ENCODE peak calls at places on chromosomes 2 and 18, in six cellular contexts. H is testis, P is AG10803, W is fibroblast of lung, X is pancreas, F is A549. O is an unnamed sample.
A peak's percentile ranks its signal among the peaks of the same experiment; 100 is the strongest.

GRCh38 chr2:233248999-233249398 is 2.5 kb upstream of the ATG16L1 start:
- DNase-seq in W (no peak), F (no peak), P (no peak), X (no peak), H (no peak), O (no peak)

GRCh38 chr2:20604957-20605381 is 45.9 kb downstream of the HS1BP3 start:
- DNase-seq in W (peak; percentile 92), F (no peak), P (peak; percentile 95), X (no peak), H (no peak), O (no peak)

GRCh38 chr2:105327690-105328089 is 1.8 kb downstream of the TGFBRAP1 start:
- DNase-seq in H (no peak), X (no peak), P (no peak), F (no peak), W (no peak), O (no peak)

GRCh38 chr2:119702918-119703401 is 24.0 kb downstream of the TMEM177 start:
- DNase-seq in W (peak; percentile 42), P (peak; percentile 43), X (peak; percentile 73), H (peak; percentile 73), F (peak; percentile 64), O (peak; percentile 75)

GRCh38 chr2:75844651-75845050 is 133.9 kb upstream of the GCFC2 start:
- DNase-seq in X (no peak), H (no peak), P (no peak), W (peak; percentile 68), F (no peak), O (no peak)

GRCh38 chr2:72980535-72981217 is 63.4 kb downstream of the EMX1 start:
- DNase-seq in W (peak; percentile 85), P (peak; percentile 54), F (no peak), H (no peak), X (no peak), O (no peak)

GRCh38 chr2:161102770-161103450 is 57.3 kb upstream of the TANK start:
- DNase-seq in F (no peak), X (no peak), W (peak; percentile 14), P (peak; percentile 31), H (no peak), O (no peak)

GRCh38 chr2:26685943-26686839 is 6.3 kb upstream of the KCNK3 start:
- DNase-seq in H (no peak), P (no peak), X (peak; percentile 58), W (no peak), F (no peak), O (no peak)

GRCh38 chr2:16031055-16031847 is 90.9 kb downstream of the MYCN start:
- DNase-seq in H (no peak), X (no peak), F (no peak), W (no peak), P (no peak), O (no peak)

GRCh38 chr2:143475131-143475784 is 346.0 kb downstream of the ARHGAP15 start:
- DNase-seq in P (peak; percentile 39), W (no peak), F (no peak), H (no peak), X (no peak), O (no peak)

GRCh38 chr2:39902103-39902502 is 123.0 kb upstream of the THUMPD2 start:
- DNase-seq in X (no peak), W (peak; percentile 78), P (peak; percentile 50), F (no peak), H (no peak), O (no peak)

GRCh38 chr18:9547767-9548166 is 66.6 kb downstream of the PPP4R1 start:
- DNase-seq in F (no peak), X (no peak), H (no peak), P (no peak), W (no peak), O (no peak)

GRCh38 chr2:109523536-109524361 is 90.0 kb downstream of the SEPTIN10 start:
- DNase-seq in P (no peak), W (no peak), X (no peak), F (no peak), H (no peak), O (no peak)

GRCh38 chr2:62248226-62248625 is 52.3 kb downstream of the B3GNT2 start:
- DNase-seq in H (no peak), P (no peak), F (no peak), W (no peak), X (no peak), O (no peak)

GRCh38 chr18:45046226-45046625 is 365.5 kb downstream of the SETBP1 start:
- DNase-seq in H (no peak), W (no peak), P (no peak), F (no peak), X (no peak), O (no peak)

GRCh38 chr18:62555135-62555534 is 32.3 kb downstream of the ZCCHC2 start:
- DNase-seq in H (no peak), X (no peak), W (peak; percentile 31), F (peak; percentile 6), P (no peak), O (no peak)

GRCh38 chr2:11056614-11057013 is 98.7 kb upstream of the SLC66A3 start:
- DNase-seq in W (peak; percentile 98), H (no peak), X (no peak), F (no peak), P (peak; percentile 94), O (no peak)

GRCh38 chr18:3620146-3621119 is 170.5 kb downstream of the TGIF1 start:
- DNase-seq in X (no peak), F (no peak), P (no peak), H (no peak), W (no peak), O (no peak)

GRCh38 chr2:57479994-57480393 is 566.6 kb upstream of the VRK2 start:
- DNase-seq in W (no peak), X (no peak), F (no peak), H (no peak), P (no peak), O (no peak)

GRCh38 chr18:41372266-41372665 is 582.8 kb upstream of the PIK3C3 start:
- DNase-seq in H (no peak), F (no peak), W (no peak), X (no peak), P (no peak), O (no peak)

GRCh38 chr2:31371691-31372090 is 42.9 kb downstream of the XDH start:
- DNase-seq in H (no peak), W (no peak), F (no peak), P (no peak), X (no peak), O (no peak)

GRCh38 chr2:40877734-40878288 is 425.9 kb upstream of the SLC8A1 start:
- DNase-seq in P (no peak), H (no peak), F (no peak), W (no peak), X (no peak), O (no peak)

GRCh38 chr2:84327645-84328249 is 131.3 kb downstream of the SUCLG1 start:
- DNase-seq in P (no peak), X (no peak), F (no peak), W (no peak), H (no peak), O (no peak)

DNA sequence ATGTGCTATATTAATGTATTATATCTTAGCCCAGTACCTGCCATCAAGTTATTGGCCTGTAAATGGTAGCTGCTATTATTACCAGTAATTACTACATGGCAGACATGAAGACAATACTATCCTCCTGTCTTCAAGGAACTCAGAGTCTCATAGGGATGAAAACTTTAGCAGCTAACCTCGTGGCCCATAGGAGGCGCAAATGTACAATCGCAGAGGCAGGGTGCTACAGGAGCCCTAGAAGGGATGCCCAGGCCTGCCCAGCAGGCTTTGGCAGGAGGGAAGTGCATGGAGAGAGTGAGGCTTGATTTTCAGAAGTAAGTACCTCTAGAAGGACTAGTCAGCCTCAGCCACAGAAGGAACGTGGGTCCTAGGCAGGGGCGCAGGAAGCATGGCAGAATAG is 44.7 kb upstream of the KIDINS220 start:
- DNase-seq in W (no peak), P (peak; percentile 20), F (no peak), X (no peak), H (no peak), O (no peak)
- TF ChIP-seq CTCF in W (peak; percentile 58), P (peak; percentile 38), F (peak; percentile 29), X (no peak), H (no peak), O (no peak)

GRCh38 chr2:63840081-63840784 is 1.5 kb upstream of the UGP2 start:
- DNase-seq in P (no peak), H (no peak), F (peak; percentile 30), W (no peak), X (no peak), O (peak; percentile 25)
- TF ChIP-seq CTCF in P (no peak), H (no peak), F (no peak), W (no peak), X (no peak), O (no peak)

GRCh38 chr18:58045265-58046086 is 1.4 kb downstream of the NEDD4L start:
- DNase-seq in H (peak; percentile 23), X (peak; percentile 85), P (no peak), F (no peak), W (peak; percentile 58), O (peak; percentile 58)
- TF ChIP-seq CTCF in H (no peak), X (no peak), P (no peak), F (no peak), W (no peak), O (no peak)

DNA sequence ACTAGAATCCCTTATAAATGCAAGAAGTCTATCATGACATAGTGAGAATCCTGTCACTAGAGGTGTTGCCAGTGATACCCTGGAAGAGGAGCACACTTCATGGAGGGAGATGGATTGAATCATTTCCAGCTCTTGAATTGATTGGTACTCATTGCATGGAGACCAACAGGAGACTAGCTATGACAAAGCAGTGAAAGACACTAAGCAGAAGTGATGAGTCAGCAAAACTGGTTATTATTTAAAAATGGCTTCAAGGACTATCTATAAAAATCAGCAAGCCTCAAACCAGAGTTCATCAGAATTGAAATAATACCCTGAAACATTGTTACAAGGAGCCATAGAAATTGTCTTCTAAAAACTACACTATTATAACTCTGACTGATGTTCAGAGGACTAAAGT is 200.3 kb downstream of the PDE11A start:
- DNase-seq in F (no peak), X (no peak), H (no peak), W (no peak), P (no peak), O (no peak)
- TF ChIP-seq CTCF in F (no peak), X (no peak), H (no peak), W (no peak), P (no peak), O (no peak)

GRCh38 chr2:120885749-120886148 is 150.1 kb downstream of the GLI2 start:
- DNase-seq in X (no peak), W (no peak), P (no peak), H (no peak), F (no peak), O (no peak)
- TF ChIP-seq CTCF in X (no peak), W (no peak), P (no peak), H (no peak), F (no peak), O (no peak)

GRCh38 chr18:72700961-72701710 is 157.0 kb upstream of the CBLN2 start:
- DNase-seq in W (peak; percentile 15), P (peak; percentile 17), X (no peak), F (no peak), H (no peak), O (no peak)
- TF ChIP-seq CTCF in W (peak; percentile 14), P (peak; percentile 30), X (no peak), F (peak; percentile 44), H (no peak), O (no peak)

GRCh38 chr2:110843496-110843895 is 111.1 kb downstream of the ACOXL start:
- DNase-seq in P (no peak), H (no peak), X (no peak), W (no peak), F (no peak), O (no peak)
- TF ChIP-seq CTCF in P (no peak), H (no peak), X (no peak), W (no peak), F (no peak), O (no peak)